ENCODE peak calls at places on chromosomes 12 and 14, in five cellular contexts. M is K562, Q is HepG2, L is GM12878, W is H1. A is an unnamed sample.

GRCh38 chr12:25866586-25867378 is 91.7 kb upstream of the RASSF8 start:
- DNase-seq in M (no peak), Q (no peak), L (no peak), W (no peak), A (no peak)

GRCh38 chr14:101819251-101819990 is 57.9 kb downstream of the PPP2R5C start:
- DNase-seq in M (no peak), Q (no peak), L (no peak), W (no peak), A (no peak)

GRCh38 chr12:113781415-113782198 is 184.5 kb downstream of the RBM19 start:
- DNase-seq in M (no peak), Q (peak), L (no peak), W (no peak), A (no peak)

GRCh38 chr12:75481013-75481705 is 604 bp downstream of the GLIPR1 start:
- DNase-seq in M (no peak), Q (no peak), L (no peak), W (no peak), A (no peak)

GRCh38 chr14:63654346-63654745 is 12.7 kb upstream of the WDR89 start:
- DNase-seq in M (no peak), Q (no peak), L (no peak), W (no peak), A (no peak)

GRCh38 chr12:95859947-95860850 is 1.4 kb downstream of the SNRPF start:
- DNase-seq in M (no peak), Q (no peak), L (no peak), W (no peak), A (no peak)

GRCh38 chr14:61963926-61964325 is 201.7 kb downstream of the SNAPC1 start:
- DNase-seq in M (no peak), Q (no peak), L (no peak), W (no peak), A (no peak)

GRCh38 chr12:93427779-93428564 is 13.8 kb downstream of the UBE2N start:
- DNase-seq in M (no peak), Q (no peak), L (no peak), W (no peak), A (no peak)

GRCh38 chr12:102298022-102298421 is 100.4 kb upstream of the PMCH start:
- DNase-seq in M (no peak), Q (no peak), L (no peak), W (no peak), A (no peak)

GRCh38 chr14:105473677-105474477 is 744 bp upstream of the CRIP2 start:
- DNase-seq in M (peak), Q (peak), L (no peak), W (peak), A (peak)

GRCh38 chr12:46446645-46447044 is 74.1 kb upstream of the SLC38A2 start:
- DNase-seq in M (no peak), Q (no peak), L (no peak), W (no peak), A (no peak)

GRCh38 chr14:20478915-20479314 is 9.7 kb downstream of the PNP start:
- DNase-seq in M (no peak), Q (no peak), L (no peak), W (no peak), A (no peak)

GRCh38 chr12:45671254-45671653 is 58.3 kb upstream of the ARID2 start:
- DNase-seq in M (no peak), Q (no peak), L (no peak), W (no peak), A (no peak)

GRCh38 chr12:386651-387050 is 2.5 kb downstream of the KDM5A start:
- DNase-seq in M (no peak), Q (no peak), L (no peak), W (no peak), A (no peak)

DNA sequence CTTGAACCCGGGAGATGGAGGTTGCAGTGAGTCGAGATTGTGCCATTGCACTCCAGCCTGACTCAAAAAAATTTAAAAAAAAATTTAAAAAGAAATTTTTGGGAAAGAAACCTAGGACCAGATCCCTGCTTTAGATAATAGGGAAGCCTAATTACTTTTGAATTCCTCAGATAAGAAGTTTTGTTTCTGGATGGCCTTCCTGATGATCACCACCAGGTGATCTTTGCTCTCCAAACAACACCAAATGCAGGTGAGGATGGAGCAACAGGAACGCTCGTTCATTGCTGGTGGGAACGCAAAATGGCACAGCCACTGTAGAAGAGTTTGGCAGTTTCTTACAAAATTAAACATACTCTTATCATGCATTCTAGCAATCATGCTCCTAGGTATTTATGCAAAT is 28.5 kb upstream of the KLC1 start:
- DNase-seq in M (no peak), Q (no peak), L (no peak), W (no peak), A (no peak)
- TF ChIP-seq USF2 in M (no peak), Q (no peak), L (no peak), W (no peak), A (no peak)

GRCh38 chr14:92866181-92866752 is 56.7 kb upstream of the CHGA start:
- DNase-seq in M (no peak), Q (no peak), L (no peak), W (no peak), A (no peak)
- TF ChIP-seq CREB1 in M (no peak), Q (no peak), L (no peak), W (no peak), A (no peak)

GRCh38 chr12:105523164-105524057 is 192.9 kb downstream of the C12orf75 start:
- DNase-seq in M (no peak), Q (no peak), L (no peak), W (no peak), A (no peak)
- TF ChIP-seq USF2 in M (no peak), Q (no peak), L (no peak), W (no peak), A (no peak)

DNA sequence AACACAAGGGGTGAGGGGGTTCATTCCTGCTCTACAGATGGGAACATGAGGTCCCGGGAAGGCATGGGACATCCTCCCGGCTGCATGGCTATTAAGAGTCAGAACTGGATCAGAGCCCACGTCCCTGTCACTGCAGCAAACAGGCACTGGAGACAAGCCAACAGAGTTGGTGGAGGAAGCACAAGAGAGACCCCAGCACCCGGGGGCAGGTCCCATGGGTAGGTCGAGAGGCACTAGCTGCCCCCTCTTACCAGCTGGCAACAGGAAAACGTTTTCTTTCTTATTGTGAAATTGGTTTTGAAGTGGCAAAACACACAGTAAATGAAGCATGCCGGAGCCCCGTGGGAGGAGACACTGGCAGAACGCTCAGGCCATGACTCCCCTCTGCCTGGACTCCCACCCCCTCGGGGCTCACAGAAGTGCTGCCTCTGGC is 43.6 kb downstream of the SYNE3 start:
- DNase-seq in M (no peak), Q (no peak), L (no peak), W (no peak), A (no peak)
- TF ChIP-seq CREB1 in M (no peak), Q (no peak), L (no peak), W (no peak), A (no peak)

GRCh38 chr14:67704018-67704417 is 2.3 kb downstream of the RDH12 start:
- DNase-seq in M (no peak), Q (no peak), L (no peak), W (no peak), A (no peak)

GRCh38 chr14:67710209-67710608 is 8.5 kb downstream of the RDH12 start:
- DNase-seq in M (no peak), Q (no peak), L (no peak), W (no peak), A (no peak)

GRCh38 chr14:67705211-67705610 is 3.5 kb downstream of the RDH12 start:
- DNase-seq in M (no peak), Q (no peak), L (no peak), W (no peak), A (no peak)

GRCh38 chr14:67704484-67705089 is 2.9 kb downstream of the RDH12 start:
- DNase-seq in M (peak), Q (peak), L (peak), W (no peak), A (no peak)
- TF ChIP-seq USF2 in M (no peak), Q (no peak), L (no peak), W (no peak), A (no peak)

DNA sequence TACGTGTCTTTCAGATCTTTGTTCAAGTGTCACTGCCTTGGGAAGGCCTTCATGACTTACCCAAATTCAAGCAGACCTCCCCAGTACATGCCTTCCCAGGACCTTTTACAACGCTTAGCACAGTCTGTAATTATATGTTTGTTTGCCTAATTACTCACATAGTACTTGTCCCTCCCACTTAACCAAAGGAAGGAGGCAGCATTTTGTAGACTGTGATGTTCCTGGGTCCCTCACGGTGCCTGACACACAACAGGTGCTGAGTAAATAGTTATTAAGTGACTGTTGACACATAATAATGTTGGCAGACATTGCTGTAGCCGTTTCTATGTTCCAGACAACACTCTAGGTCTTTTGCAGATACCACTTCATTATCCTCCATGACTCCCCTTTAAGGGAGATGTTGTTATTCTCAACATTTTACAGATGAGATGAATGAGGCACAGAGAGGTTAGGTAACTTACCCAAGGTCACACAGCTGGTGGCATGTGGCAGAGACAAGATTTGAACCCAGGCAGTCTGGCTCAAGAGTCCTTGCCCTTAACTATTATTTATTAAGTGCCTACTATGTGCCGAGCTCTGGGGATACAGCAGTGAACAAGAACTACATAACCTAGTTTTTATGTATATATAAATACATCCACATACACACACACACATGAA is 130.7 kb downstream of the PHETA1 start:
- DNase-seq in M (no peak), Q (no peak), L (no peak), W (no peak), A (no peak)
- TF ChIP-seq CREB1 in M (no peak), Q (no peak), L (no peak), W (no peak), A (no peak)

DNA sequence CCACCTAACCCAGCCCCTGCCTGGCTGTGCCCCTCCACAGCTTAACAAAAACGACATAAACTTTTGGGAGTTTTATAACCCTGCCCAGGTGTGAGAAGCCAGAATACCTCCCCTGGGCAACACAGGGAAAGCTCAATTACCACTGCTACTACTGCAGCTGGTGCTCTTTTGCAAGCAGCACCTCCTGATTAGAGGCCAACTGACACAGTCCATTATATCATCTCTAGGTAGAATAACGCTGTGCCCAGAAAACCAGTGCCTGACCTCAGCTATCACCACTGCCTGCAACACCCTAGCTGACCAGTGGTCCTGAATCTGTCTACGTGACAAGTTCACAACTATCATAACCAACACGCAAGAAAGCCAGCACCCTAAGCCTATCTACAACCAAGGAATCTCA is 34.2 kb downstream of the MDM1 start:
- DNase-seq in M (no peak), Q (no peak), L (no peak), W (no peak), A (no peak)
- TF ChIP-seq USF2 in M (no peak), Q (no peak), L (no peak), W (no peak), A (no peak)